ENCODE peak calls at places on chromosomes 13 and 19, in four cellular contexts. N is fibroblast of lung, O is cardiac muscle cell, M is thoracic aorta. Q is an unnamed sample.

GRCh38 chr19:38273499-38273898 is 9.1 kb downstream of the SPINT2 start:
- DNase-seq in O (no peak), M (no peak), N (no peak), Q (no peak)

GRCh38 chr13:50916701-50917184 is 7.2 kb downstream of the RNASEH2B start:
- DNase-seq in N (no peak), O (no peak), M (no peak), Q (no peak)

GRCh38 chr19:8915997-8916396 is 83.8 kb downstream of the MBD3L1 start:
- DNase-seq in N (no peak), M (no peak), O (no peak), Q (no peak)

GRCh38 chr13:109744512-109745051 is 41.8 kb downstream of the IRS2 start:
- DNase-seq in N (peak), M (no peak), O (peak), Q (no peak)

GRCh38 chr19:55493650-55494171 is 5.5 kb downstream of the SSC5D start:
- DNase-seq in O (no peak), N (no peak), M (no peak), Q (no peak)

GRCh38 chr13:31556376-31556775 is 182.9 kb upstream of the RXFP2 start:
- DNase-seq in O (no peak), N (no peak), M (no peak), Q (no peak)

GRCh38 chr13:23609414-23610186 is 39.4 kb downstream of the TNFRSF19 start:
- DNase-seq in N (peak), M (no peak), O (peak), Q (no peak)

GRCh38 chr13:79829880-79830279 is 348.9 kb downstream of the NDFIP2 start:
- DNase-seq in M (no peak), N (no peak), O (no peak), Q (no peak)

GRCh38 chr13:50352720-50353491 is 337.7 kb downstream of the KCNRG start:
- DNase-seq in O (no peak), N (no peak), M (no peak), Q (peak)

GRCh38 chr13:60591348-60591747 is 194.3 kb downstream of the TDRD3 start:
- DNase-seq in O (peak), M (no peak), N (no peak), Q (peak)

GRCh38 chr13:81350056-81350455 is 1009.1 kb upstream of the SPRY2 start:
- DNase-seq in O (no peak), M (no peak), N (no peak), Q (no peak)

GRCh38 chr19:42269518-42270345 is 680 bp downstream of the CIC start:
- DNase-seq in O (no peak), M (no peak), N (no peak), Q (no peak)

GRCh38 chr19:29285878-29286277 is 72.9 kb upstream of the UQCRFS1 start:
- DNase-seq in O (peak), M (no peak), N (no peak), Q (no peak)

GRCh38 chr19:36051236-36051635 is 2.8 kb downstream of the THAP8 start:
- DNase-seq in O (no peak), M (no peak), N (no peak), Q (no peak)

GRCh38 chr13:111573801-111574200 is 253.4 kb downstream of the TEX29 start:
- DNase-seq in M (no peak), N (no peak), O (no peak), Q (no peak)

GRCh38 chr19:11140896-11141295 is 14.7 kb downstream of the SPC24 start:
- DNase-seq in N (no peak), M (no peak), O (no peak), Q (no peak)

GRCh38 chr19:55116232-55117062 is 990 bp downstream of the PPP1R12C start:
- DNase-seq in M (no peak), N (peak), O (peak), Q (peak)

GRCh38 chr19:48511800-48512503 is at the start of gene LMTK3:
- DNase-seq in M (no peak), N (peak), O (peak), Q (no peak)

GRCh38 chr13:19864018-19864338 is 529 bp upstream of the ZMYM5 start:
- DNase-seq in O (peak), N (peak), M (no peak), Q (peak)

GRCh38 chr13:41696163-41697003 is 239.0 kb downstream of the RGCC start:
- DNase-seq in M (no peak), O (peak), N (peak), Q (peak)

GRCh38 chr19:2239771-2240770 is 3.4 kb downstream of the SF3A2 start:
- DNase-seq in O (peak), M (no peak), N (peak), Q (no peak)

GRCh38 chr19:46697142-46697960 is 19.6 kb downstream of the PRKD2 start:
- DNase-seq in O (peak), M (peak), N (peak), Q (no peak)

GRCh38 chr13:21435710-21436151 is 23.4 kb downstream of the ZDHHC20 start:
- DNase-seq in N (peak), O (peak), M (peak), Q (peak)

GRCh38 chr19:35347171-35347929 is at the start of gene FFAR1:
- DNase-seq in N (no peak), M (no peak), O (no peak), Q (no peak)

GRCh38 chr13:48431431-48431830 is 18.5 kb upstream of the LPAR6 start:
- DNase-seq in N (no peak), M (no peak), O (peak), Q (no peak)

GRCh38 chr19:49141352-49141751 is 13.8 kb downstream of the HRC start:
- DNase-seq in O (no peak), M (no peak), N (no peak), Q (no peak)

GRCh38 chr19:19463348-19464117 is 51.8 kb downstream of the TSSK6 start:
- DNase-seq in N (peak), M (no peak), O (peak), Q (no peak)

GRCh38 chr13:42221321-42221720 is 50.6 kb upstream of the AKAP11 start:
- DNase-seq in M (no peak), N (peak), O (peak), Q (no peak)

GRCh38 chr19:21581646-21582045 is 76.2 kb downstream of the ZNF429 start:
- DNase-seq in M (no peak), N (no peak), O (no peak), Q (no peak)

GRCh38 chr19:54440641-54441040 is 8.4 kb upstream of the LENG8 start:
- DNase-seq in N (no peak), O (no peak), M (no peak), Q (no peak)

GRCh38 chr13:47826481-47826880 is 174.6 kb downstream of the SUCLA2 start:
- DNase-seq in N (peak), M (no peak), O (peak), Q (no peak)

GRCh38 chr13:107367258-107367657 is 799.3 kb upstream of the ARGLU1 start:
- DNase-seq in O (no peak), N (no peak), M (no peak), Q (no peak)

GRCh38 chr13:94263038-94263437 is 216.4 kb downstream of the DCT start:
- DNase-seq in M (no peak), O (no peak), N (no peak), Q (no peak)

GRCh38 chr19:18339703-18340102 is 695 bp upstream of the PGPEP1 start:
- DNase-seq in M (no peak), N (no peak), O (no peak), Q (no peak)
- TF ChIP-seq CTCF in M (no peak), N (peak), O (peak), Q (peak)

GRCh38 chr19:45096700-45097099 is 3.7 kb downstream of the PPP1R37 start:
- DNase-seq in O (no peak), M (no peak), N (no peak), Q (no peak)
- H3K27ac ChIP-seq in O (no peak), M (no peak), N (peak), Q (no peak)

DNA sequence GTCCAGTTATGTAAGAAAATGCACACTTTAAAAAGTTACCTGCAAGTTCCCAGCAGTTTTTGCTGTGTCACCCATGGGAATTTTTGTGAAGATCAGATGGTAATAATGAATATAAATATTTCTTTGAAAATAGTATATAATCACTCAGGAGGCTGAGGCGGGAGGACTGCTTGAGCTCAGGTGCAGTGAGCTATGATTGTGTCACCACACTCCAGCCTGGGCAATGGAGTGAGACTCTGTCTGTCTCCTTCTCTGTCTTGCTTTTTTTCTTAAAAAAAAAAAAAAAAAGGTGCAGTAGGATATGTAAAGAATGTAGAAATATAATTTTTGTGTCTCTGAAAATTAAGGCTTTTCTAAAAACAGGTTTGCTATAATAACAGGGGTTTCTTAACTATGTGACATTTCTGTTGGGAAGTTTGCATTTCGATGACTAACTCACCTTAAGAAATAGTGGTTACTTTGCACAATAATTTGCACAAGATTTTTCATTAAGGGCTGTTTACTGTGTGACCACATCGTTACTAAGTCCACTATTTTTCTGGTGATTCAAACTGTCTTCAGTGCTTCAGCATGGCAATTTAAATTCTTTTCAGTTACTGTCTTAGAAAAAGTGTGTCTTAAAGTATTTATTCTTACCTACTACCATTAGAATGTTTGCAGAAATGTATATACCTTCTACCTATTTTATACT is 37.3 kb downstream of the DNAJC3 start:
- DNase-seq in N (peak), M (no peak), O (peak), Q (peak)
- TF ChIP-seq CTCF in N (no peak), M (no peak), O (no peak), Q (no peak)

GRCh38 chr13:24985102-24985501 is 110.8 kb upstream of the PABPC3 start:
- DNase-seq in N (no peak), M (no peak), O (no peak), Q (no peak)

GRCh38 chr13:24986826-24987225 is 109.1 kb upstream of the PABPC3 start:
- DNase-seq in O (no peak), M (no peak), N (no peak), Q (no peak)

GRCh38 chr13:24983094-24983493 is 112.8 kb upstream of the PABPC3 start:
- DNase-seq in O (no peak), N (no peak), M (no peak), Q (no peak)

GRCh38 chr13:24982333-24982999 is 113.5 kb upstream of the PABPC3 start:
- DNase-seq in M (no peak), N (no peak), O (no peak), Q (no peak)

GRCh38 chr13:24984134-24984533 is 111.8 kb upstream of the PABPC3 start:
- DNase-seq in O (no peak), N (no peak), M (no peak), Q (no peak)
- H3K27ac ChIP-seq in O (no peak), N (no peak), M (no peak), Q (no peak)

DNA sequence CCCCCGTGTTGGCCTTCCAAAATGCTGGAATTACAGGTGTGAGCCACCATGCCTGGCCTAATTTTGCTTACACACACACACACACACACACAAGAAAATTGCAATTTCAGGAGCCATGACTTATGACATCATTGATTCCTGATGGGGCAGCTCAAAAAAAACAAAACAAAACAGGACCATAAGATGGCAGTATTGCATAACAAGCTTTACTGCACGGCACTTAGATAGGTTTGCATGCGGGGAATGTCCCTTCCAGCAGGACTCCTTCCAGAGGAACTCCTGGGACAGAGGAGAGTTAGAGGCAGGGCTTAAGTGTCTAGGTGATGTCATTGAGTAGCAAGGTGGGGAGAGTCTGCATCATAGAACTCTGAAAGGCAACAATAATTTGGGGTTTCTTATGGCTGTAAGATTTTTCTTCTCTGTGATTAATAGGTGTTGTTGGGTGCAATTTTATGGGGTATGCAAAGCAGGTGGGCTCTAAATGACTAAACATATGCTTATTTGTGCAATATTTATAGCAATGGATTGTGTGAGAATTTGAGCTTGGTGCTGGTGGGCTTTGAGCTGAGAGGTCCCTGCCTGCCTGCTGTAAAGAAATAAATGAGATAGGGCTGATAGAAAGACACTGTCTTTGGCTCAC is 9.0 kb upstream of the ACSBG2 start:
- DNase-seq in M (no peak), N (peak), O (peak), Q (peak)
- TF ChIP-seq CTCF in M (no peak), N (peak), O (peak), Q (peak)

GRCh38 chr13:112822851-112823250 is 133.0 kb downstream of the ATP11A start:
- DNase-seq in M (no peak), O (no peak), N (no peak), Q (no peak)
- H3K27ac ChIP-seq in M (no peak), O (no peak), N (no peak), Q (no peak)

GRCh38 chr19:57466489-57466888 is 9.5 kb upstream of the VN1R1 start:
- DNase-seq in O (no peak), M (no peak), N (no peak), Q (no peak)

GRCh38 chr19:57465680-57466381 is 8.9 kb upstream of the VN1R1 start:
- DNase-seq in M (no peak), N (peak), O (peak), Q (peak)
- TF ChIP-seq CTCF in M (no peak), N (no peak), O (peak), Q (peak)

DNA sequence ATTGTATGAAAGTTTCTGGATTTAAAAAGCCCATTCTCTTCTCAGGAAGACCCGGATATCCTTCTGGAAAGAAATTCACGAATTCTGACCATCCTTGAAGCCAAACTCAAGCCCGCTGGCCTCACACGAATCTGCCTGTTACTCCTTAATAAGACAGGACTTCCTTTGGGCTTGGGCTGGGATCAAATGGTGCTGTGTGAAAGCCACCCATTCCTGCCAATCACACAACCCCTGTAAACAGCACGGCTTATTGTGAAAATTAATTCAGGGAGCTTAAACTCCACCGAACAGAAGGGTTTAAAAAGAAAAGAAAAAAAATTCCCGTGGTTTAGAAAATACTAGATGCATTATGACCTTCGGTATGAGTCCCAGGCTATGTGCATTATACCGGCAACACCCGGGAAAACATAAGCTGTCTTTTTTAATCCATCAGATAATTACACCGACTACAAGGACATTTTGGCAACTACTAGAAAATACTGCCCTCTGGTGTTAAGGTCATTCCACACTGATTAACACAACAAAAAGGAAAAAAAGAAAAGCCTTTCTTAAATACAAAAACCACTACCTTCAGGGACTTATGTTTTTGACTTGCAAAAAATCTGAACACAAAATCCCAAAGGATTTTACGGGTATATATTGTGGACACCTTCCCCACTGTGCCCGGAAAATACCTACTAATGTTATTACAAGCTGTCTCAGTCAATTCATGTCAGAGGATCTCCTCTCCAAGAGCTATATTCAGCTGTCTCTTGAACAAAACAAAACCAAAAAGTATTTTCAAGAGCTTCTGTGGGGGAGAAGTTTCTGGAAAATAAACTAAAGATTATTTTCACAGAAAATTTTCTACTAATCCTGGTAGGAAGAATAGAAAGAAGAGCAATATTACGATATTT is 76.0 kb upstream of the LSM14A start:
- DNase-seq in M (no peak), N (peak), O (peak), Q (peak)
- H3K27ac ChIP-seq in M (no peak), N (no peak), O (no peak), Q (no peak)

GRCh38 chr13:45742985-45743384 is 40.9 kb downstream of the CBY2 start:
- DNase-seq in O (no peak), M (no peak), N (no peak), Q (no peak)

DNA sequence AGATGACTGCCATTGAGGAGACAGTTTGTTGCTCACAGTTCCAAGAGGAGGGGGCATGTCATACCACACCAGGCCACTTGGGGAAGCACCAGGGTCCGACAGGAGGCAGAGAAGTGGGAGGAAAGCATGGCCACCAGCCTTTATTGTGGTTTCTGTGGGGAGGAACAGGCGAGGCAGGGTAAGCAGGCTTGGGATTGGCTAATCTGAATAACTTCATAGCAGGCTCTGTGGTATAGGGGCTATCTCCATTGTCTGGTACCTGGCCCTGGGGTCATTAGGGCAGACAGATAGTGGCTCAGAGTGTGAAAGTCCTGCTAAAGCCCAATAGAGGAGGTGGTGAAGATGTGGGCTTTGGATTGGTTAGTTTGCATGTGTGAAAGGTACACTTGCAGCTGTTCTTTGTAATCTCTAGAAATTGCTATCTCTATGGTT is 35.5 kb downstream of the CBY2 start:
- DNase-seq in O (no peak), N (no peak), M (no peak), Q (no peak)
- TF ChIP-seq CTCF in O (no peak), N (no peak), M (no peak), Q (peak)

Q was measured in foreskin keratinocyte.